ENCODE peak calls at places on chromosomes 2 and 18, in six cellular contexts. C is adrenal gland; T is psoas muscle; P is right lobe of liver; G is CD8-positive, alpha-beta memory T cell; I is tibial artery. S is an unnamed sample.

GRCh38 chr2:170218456-170218855 is 40.5 kb downstream of the MYO3B start:
- DNase-seq in I (no peak), G (no peak), C (no peak), P (no peak), T (no peak), S (no peak)

GRCh38 chr2:131037398-131038257 is 55.6 kb downstream of the FAM168B start:
- DNase-seq in I (no peak), P (no peak), C (no peak), T (no peak), G (no peak), S (no peak)

GRCh38 chr2:112846056-112846455 is 9.5 kb upstream of the IL1B start:
- DNase-seq in C (no peak), G (no peak), T (no peak), I (no peak), P (no peak), S (no peak)

GRCh38 chr2:134365356-134365755 is 111.5 kb downstream of the MGAT5 start:
- DNase-seq in C (no peak), G (no peak), P (no peak), T (no peak), I (no peak), S (no peak)

GRCh38 chr2:152646775-152647174 is 70.5 kb downstream of the PRPF40A start:
- DNase-seq in G (no peak), C (no peak), I (no peak), T (no peak), P (no peak), S (no peak)

GRCh38 chr2:88212251-88212790 is 42.2 kb downstream of the THNSL2 start:
- DNase-seq in C (no peak), I (no peak), T (no peak), P (no peak), G (no peak), S (no peak)

GRCh38 chr18:22006458-22006857 is 162.9 kb upstream of the GATA6 start:
- DNase-seq in T (no peak), P (no peak), C (no peak), G (no peak), I (no peak), S (no peak)

GRCh38 chr2:185202928-185203327 is 535.7 kb upstream of the FSIP2 start:
- DNase-seq in C (no peak), T (no peak), P (no peak), I (no peak), G (no peak), S (no peak)

GRCh38 chr18:58668897-58669296 is 2.4 kb upstream of the MALT1 start:
- DNase-seq in C (no peak), I (no peak), T (no peak), P (no peak), G (no peak), S (no peak)

GRCh38 chr18:49013961-49014604 is 63.3 kb upstream of the SMAD7 start:
- DNase-seq in C (peak; percentile 12), I (no peak), T (no peak), P (peak; percentile 25), G (no peak), S (no peak)

GRCh38 chr18:11733031-11733430 is 44.0 kb downstream of the GNAL start:
- DNase-seq in G (peak; percentile 66), T (peak; percentile 82), C (peak; percentile 58), I (peak; percentile 70), P (peak; percentile 81), S (peak; percentile 53)

GRCh38 chr2:46006634-46007033 is 290.6 kb upstream of the EPAS1 start:
- DNase-seq in G (no peak), P (no peak), I (no peak), T (no peak), C (no peak), S (no peak)

GRCh38 chr2:25964891-25965290 is 17.4 kb downstream of the KIF3C start:
- DNase-seq in T (no peak), P (no peak), I (no peak), C (no peak), G (no peak), S (no peak)

GRCh38 chr2:145743016-145743415 is 1223.1 kb upstream of the ZEB2 start:
- DNase-seq in P (no peak), T (no peak), I (no peak), C (no peak), G (no peak), S (no peak)

DNA sequence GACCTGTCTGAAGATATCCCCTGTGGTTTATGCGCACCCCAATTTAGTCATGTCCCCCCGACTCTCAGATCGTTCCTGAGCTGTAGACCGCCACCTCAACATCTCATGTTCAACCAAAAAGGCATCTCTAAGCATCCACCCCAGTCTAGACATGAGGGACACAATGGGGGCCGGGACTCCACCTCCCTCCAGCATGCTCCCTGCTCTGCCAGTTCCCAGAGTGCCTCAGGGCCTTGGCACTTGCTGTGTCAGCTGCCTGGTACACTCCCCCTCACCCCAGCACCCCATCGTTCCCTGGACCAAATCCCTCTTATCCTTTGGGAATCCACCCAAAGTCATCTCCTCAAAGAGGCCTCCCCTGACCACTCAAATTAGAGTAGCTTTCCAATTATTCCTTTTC is 22.2 kb downstream of the TNS1 start:
- DNase-seq in C (no peak), G (peak; percentile 23), I (peak; percentile 21), P (no peak), T (no peak), S (no peak)
- H3K27ac ChIP-seq in C (peak overlapping the region; percentile 94), G (no peak overlapping the region), I (peak overlapping the region; percentile 84), P (no peak overlapping the region), T (peak overlapping the region; percentile 23), S (no peak overlapping the region)

DNA sequence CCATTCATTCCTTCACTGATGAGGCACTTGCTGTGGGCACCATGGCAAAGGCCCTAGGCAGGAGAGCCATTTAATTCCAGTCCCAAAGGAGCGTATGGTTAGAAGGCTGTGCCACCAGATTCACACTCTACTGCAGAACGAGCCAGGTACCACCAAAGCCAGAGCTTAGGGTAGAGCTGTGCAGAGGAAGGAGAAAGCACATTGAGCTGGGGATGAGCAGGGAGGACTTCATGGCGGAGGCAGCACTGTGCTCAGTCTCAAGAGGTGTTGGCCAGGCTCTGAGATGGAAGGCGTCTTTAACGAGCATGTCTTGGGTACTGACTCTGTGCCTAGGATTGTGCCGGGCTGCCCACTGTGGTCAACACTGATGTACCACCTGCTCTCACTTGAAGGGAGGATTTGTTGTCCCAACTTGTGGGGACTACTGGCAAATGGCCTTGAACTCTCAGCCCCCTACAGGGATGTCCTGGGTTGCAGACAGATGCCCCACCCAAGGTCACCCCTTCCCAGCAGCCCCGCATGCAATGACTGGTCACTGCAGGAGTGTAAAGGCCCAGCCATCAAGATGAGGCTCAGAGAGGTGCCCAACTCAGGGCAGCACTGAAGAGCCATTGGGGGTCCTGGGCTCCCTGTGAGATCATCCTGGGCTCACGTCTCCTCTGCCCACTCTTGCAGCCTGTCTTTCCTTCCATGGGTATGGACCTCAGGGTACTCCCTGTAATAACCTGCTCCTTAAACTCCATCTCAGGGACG is 251.4 kb downstream of the GLI2 start:
- DNase-seq in G (no peak), C (no peak), T (no peak), P (peak; percentile 23), I (peak; percentile 11), S (no peak)
- H3K36me3 ChIP-seq in G (no peaks in the 10 kb centered on the region), C (peaks cover 12% of the 10 kb centered on the region), T (peaks cover 4% of the 10 kb centered on the region), P (no peaks in the 10 kb centered on the region), I (peaks cover 74% of the 10 kb centered on the region), S (no peaks in the 10 kb centered on the region)

GRCh38 chr2:37375721-37376399 is 31.4 kb downstream of the QPCT start:
- DNase-seq in G (no peak), P (no peak), I (no peak), T (no peak), C (no peak), S (no peak)
- H3K4me3 ChIP-seq in G (no peak overlapping the region), P (no peak overlapping the region), I (no peak overlapping the region), T (peak overlapping the region; percentile 47), C (no peak overlapping the region), S (no peak overlapping the region)

GRCh38 chr2:166233244-166233643 is 105.4 kb upstream of the SCN1A start:
- DNase-seq in P (no peak), C (no peak), T (no peak), G (no peak), I (no peak), S (no peak)

GRCh38 chr2:166238176-166238575 is 110.4 kb upstream of the SCN1A start:
- DNase-seq in G (no peak), P (no peak), T (no peak), I (no peak), C (no peak), S (no peak)

GRCh38 chr2:166230724-166231070 is 102.9 kb upstream of the SCN1A start:
- DNase-seq in I (no peak), G (no peak), T (no peak), P (no peak), C (no peak), S (no peak)

GRCh38 chr2:166230024-166230723 is 102.4 kb upstream of the SCN1A start:
- DNase-seq in T (no peak), P (peak; percentile 68), I (no peak), C (no peak), G (no peak), S (no peak)

DNA sequence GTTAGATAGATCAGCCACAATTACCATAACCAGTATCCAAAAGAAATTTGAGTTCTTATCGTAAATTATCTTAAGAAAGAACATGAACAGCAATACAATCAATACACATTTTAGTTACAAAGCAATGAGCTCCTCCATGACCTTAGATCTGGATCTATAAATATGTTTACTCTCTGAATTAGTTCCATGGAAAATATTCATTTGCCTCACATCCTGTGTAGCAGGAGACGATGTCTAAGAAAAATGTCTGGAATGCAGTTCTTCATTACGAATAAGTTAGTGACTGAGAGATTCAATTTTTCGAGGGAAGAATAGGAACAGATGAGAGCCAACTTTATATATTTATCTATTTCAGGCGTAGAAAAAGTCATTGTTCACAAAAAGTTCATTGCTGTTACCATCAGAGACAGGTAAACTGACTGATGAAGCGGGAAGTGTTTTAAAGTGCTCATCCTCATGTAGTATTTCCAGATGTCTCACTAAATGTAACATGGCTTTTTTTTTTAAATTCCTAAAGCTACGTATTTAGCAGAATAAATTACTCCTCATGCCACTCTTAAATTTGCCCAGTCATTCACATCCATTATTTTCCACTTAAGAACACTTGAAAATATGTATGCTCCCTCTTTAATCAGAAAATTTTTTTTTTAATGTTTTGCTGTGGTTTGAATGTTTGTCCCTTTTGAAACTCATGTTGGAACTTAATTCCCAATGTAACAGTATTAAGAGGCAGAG is 106.5 kb upstream of the SCN1A start:
- DNase-seq in C (no peak), T (no peak), I (no peak), P (no peak), G (no peak), S (no peak)
- H3K27ac ChIP-seq in C (no peak overlapping the region), T (no peak overlapping the region), I (no peak overlapping the region), P (no peak overlapping the region), G (no peak overlapping the region), S (no peak overlapping the region)

DNA sequence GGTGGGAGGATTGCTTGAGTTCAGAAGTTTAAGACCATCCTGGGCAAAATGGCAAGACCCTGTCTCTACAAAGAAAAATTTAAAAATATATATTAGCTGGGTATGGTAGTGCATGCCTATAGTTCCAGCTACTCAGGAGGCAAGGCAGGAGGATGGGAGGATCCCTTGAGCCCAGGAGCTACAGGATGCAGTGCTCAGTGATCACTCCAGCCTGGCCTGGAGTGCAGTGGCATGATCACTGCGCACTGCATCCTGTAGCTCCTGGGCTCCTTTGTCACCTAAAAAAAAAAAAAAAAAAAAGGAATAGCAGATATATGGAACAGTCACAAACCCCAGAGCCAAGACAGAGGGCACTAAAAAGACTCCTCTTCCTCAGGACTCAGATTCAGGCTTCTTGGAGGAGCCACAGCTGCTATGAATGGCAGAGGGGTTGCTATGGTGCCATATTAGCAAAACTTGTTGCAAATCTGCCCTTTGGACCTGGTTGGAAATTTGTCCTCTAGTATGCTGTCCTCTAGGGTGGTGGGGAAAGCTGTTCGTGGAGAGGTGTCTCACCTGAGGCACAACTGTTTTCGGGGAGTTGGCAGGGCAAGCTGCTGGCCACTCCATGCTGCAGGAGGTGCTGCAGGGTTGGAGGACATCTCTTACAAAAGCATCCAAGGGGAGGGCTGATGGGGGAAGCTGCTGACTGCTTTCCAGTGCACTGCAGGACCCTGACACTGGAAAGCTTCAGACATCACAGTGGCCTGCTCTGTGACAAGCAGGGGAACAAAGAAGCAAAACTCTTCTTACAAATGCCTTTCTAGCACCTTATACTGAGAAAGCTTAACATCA is 22.7 kb downstream of the CYP20A1 start:
- DNase-seq in P (no peak), I (no peak), C (no peak), G (no peak), T (no peak), S (no peak)
- H3K36me3 ChIP-seq in P (no peaks in the 10 kb centered on the region), I (peaks cover 50% of the 10 kb centered on the region), C (peaks cover 29% of the 10 kb centered on the region), G (peaks cover 10% of the 10 kb centered on the region), T (peaks cover 74% of the 10 kb centered on the region), S (peaks cover 4% of the 10 kb centered on the region)